ENCODE peak calls at places on chromosomes 2 and 18, in four cellular contexts. D, U, K and Y are unnamed samples.
A peak's percentile ranks its signal among the peaks of the same experiment; 100 is the strongest.

GRCh38 chr2:178243961-178244360 is 49.6 kb downstream of the OSBPL6 start:
- DNase-seq in U (no peak), D (no peak), K (no peak), Y (no peak)

GRCh38 chr2:238633426-238634328 is 206.9 kb downstream of the ASB1 start:
- DNase-seq in K (no peak), D (no peak), U (no peak), Y (no peak)

GRCh38 chr18:77129150-77129551 is 3.4 kb downstream of the MBP start:
- DNase-seq in K (no peak), U (no peak), D (no peak), Y (peak; percentile 65)

GRCh38 chr2:178109813-178110212 is 2.4 kb upstream of the RBM45 start:
- DNase-seq in K (no peak), D (peak; percentile 70), U (no peak), Y (no peak)

GRCh38 chr2:232219496-232219870 is 159.1 kb upstream of the ALPP start:
- DNase-seq in U (no peak), K (no peak), D (peak; percentile 76), Y (no peak)

GRCh38 chr2:231343988-231344387 is 51.5 kb upstream of the B3GNT7 start:
- DNase-seq in D (no peak), U (no peak), K (no peak), Y (no peak)

GRCh38 chr18:10530852-10531251 is 5.0 kb downstream of the NAPG start:
- DNase-seq in U (no peak), K (no peak), D (no peak), Y (no peak)

GRCh38 chr2:204890680-204891079 is 345.4 kb downstream of the PARD3B start:
- DNase-seq in D (no peak), K (no peak), U (no peak), Y (no peak)

GRCh38 chr2:36663851-36664715 is 32.4 kb upstream of the VIT start:
- DNase-seq in U (peak; percentile 21), D (peak; percentile 58), K (no peak), Y (peak; percentile 27)

GRCh38 chr2:210534879-210535278 is 21.5 kb upstream of the CPS1 start:
- DNase-seq in K (no peak), D (no peak), U (no peak), Y (no peak)

GRCh38 chr2:45458909-45459563 is 152.0 kb downstream of the SRBD1 start:
- DNase-seq in U (peak; percentile 22), K (no peak), D (peak; percentile 36), Y (peak; percentile 13)

GRCh38 chr2:15205562-15205961 is 355.6 kb downstream of the NBAS start:
- DNase-seq in D (no peak), K (no peak), U (no peak), Y (no peak)

GRCh38 chr18:48308755-48309154 is 100.4 kb downstream of the ZBTB7C start:
- DNase-seq in K (no peak), D (no peak), U (no peak), Y (no peak)

GRCh38 chr2:32061973-32062861 is 1.1 kb upstream of the SPAST start:
- DNase-seq in D (no peak), U (peak; percentile 74), K (no peak), Y (peak; percentile 41)

GRCh38 chr2:47070920-47071824 is 83.9 kb downstream of the STPG4 start:
- DNase-seq in U (peak; percentile 85), K (no peak), D (peak; percentile 15), Y (peak; percentile 72)

GRCh38 chr2:175766880-175767279 is 235.2 kb downstream of the LNPK start:
- DNase-seq in K (no peak), D (no peak), U (no peak), Y (no peak)

GRCh38 chr2:10977003-10977402 is 65.3 kb downstream of the KCNF1 start:
- DNase-seq in U (no peak), K (no peak), D (no peak), Y (no peak)

GRCh38 chr2:170973225-170973491 is 44.1 kb downstream of the GORASP2 start:
- DNase-seq in U (no peak), D (no peak), K (no peak), Y (no peak)

GRCh38 chr2:64780041-64780440 is 126.3 kb upstream of the SERTAD2 start:
- DNase-seq in D (no peak), K (no peak), U (no peak), Y (no peak)

GRCh38 chr2:145253492-145253891 is 733.6 kb upstream of the ZEB2 start:
- DNase-seq in U (no peak), D (no peak), K (no peak), Y (no peak)

GRCh38 chr18:23718243-23718720 is 29.0 kb downstream of the LAMA3 start:
- DNase-seq in K (no peak), D (no peak), U (no peak), Y (no peak)

GRCh38 chr2:236376566-236377244 is 112.5 kb upstream of the ASB18 start:
- DNase-seq in K (no peak), U (no peak), D (no peak), Y (no peak)

GRCh38 chr2:74017181-74017580 is 32.5 kb downstream of the TET3 start:
- DNase-seq in D (no peak), K (no peak), U (no peak), Y (no peak)

GRCh38 chr2:176490061-176490861 is 221.0 kb downstream of the MTX2 start:
- DNase-seq in U (peak; percentile 44), D (no peak), K (no peak), Y (peak; percentile 54)

DNA sequence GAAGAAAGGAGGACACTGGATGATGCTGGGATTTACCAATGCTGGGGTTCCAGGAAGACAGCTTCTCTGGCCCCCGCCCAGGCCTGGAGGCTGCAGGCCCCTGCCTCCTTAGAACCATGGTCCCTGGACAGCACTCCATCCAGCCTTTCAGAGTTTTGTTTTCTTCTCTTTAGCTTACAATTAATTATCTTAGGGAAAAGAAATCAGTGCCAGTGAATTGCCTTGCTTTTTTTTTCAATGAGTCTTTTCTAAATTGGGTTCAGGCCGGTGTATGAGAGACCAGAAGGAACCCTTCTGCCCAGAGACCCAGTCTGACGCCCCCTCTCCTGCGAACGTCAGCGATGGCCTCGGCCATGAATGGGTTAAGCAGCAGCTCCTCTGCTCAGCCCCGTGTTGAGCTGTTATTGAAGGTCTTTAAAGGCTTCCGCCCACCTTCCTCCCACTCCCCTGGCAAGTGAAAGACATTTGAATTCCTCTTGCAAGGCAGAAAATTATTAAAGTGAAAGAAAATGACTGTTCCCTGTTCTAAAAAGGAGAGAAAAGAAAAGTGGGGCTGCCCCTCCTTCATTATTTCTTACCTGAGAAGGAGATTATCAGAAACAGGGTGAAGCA is 65.7 kb upstream of the CHMP1B start:
- DNase-seq in U (no peak), D (no peak), K (no peak), Y (no peak)
- H3K4me3 ChIP-seq in U (no peak overlapping the region), D (no peak overlapping the region), K (no peak overlapping the region), Y (no peak overlapping the region)

GRCh38 chr2:19897623-19898245 is 4.0 kb downstream of the TTC32 start:
- DNase-seq in U (no peak), K (no peak), D (no peak), Y (no peak)

GRCh38 chr2:19895535-19895934 is 6.2 kb downstream of the TTC32 start:
- DNase-seq in K (no peak), U (no peak), D (no peak), Y (no peak)

GRCh38 chr2:19894135-19894792 is 7.5 kb downstream of the TTC32 start:
- DNase-seq in D (no peak), K (no peak), U (no peak), Y (no peak)

GRCh38 chr2:19890104-19890503 is 11.7 kb downstream of the TTC32 start:
- DNase-seq in U (no peak), K (no peak), D (no peak), Y (no peak)

DNA sequence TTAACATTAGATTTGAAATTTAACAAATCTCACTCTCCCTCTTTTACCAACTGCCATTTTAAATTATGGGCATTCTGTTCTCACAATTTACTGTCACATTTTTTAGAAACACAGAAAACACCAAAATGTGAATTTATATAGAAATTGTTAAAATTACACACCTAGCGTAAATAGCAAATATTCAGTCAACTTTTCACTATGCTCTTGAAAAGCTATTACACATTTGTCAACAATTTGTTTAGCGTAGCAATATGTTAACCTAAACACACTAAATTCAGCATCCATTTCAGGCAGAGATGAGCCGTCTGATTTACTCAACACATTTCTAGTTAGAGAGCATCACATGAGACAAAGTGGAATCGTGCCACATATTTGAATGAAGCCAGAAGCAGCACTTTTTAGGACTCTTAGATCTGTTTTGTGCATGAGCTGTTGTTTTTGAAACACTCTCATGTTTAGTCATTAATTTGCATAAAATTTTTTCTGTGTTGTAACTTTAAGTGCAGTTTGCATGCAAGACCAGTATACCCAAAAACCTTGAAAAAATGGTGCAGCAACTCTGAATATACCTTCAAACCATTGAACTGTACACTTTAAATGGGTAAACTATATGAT is 8.2 kb downstream of the TTC32 start:
- DNase-seq in K (no peak), U (no peak), D (no peak), Y (no peak)
- H3K27ac ChIP-seq in K (no peak overlapping the region), U (no peak overlapping the region), D (no peak overlapping the region), Y (no peak overlapping the region)

GRCh38 chr2:234953116-234954031 is 1.6 kb downstream of the SH3BP4 start:
- DNase-seq in U (no peak), D (no peak), K (no peak), Y (no peak)
- H3K4me3 ChIP-seq in U (peak overlapping the region; percentile 83), D (no peak overlapping the region), K (no peak overlapping the region), Y (peak overlapping the region; percentile 60)

DNA sequence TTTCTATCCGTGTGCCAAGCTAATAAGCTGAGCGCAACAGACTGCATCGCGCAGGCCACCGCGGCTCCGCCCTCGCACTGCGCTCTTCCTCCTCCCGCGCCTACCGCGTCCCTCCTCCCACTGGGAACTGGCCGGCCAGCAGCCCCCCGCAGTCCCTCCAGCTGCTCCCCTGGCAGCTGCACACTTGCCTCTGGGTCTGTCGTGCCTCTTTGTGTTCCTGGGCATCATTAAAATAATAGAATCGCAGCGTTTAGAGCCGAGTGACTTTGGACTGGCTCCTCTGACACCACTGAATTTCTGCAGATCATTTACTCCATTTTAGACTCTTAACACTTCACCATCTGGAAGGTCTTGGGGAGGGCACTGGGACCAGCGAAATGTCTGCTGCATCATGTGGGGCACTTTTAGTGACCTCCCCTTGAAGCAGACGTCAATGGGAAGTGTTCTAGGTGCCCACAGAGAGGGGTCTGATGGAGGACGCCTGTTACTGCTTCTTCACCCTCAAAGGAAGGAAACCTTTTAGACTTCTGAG is 20.9 kb upstream of the NAB1 start:
- DNase-seq in D (no peak), K (no peak), U (peak; percentile 59), Y (no peak)
- H3K27ac ChIP-seq in D (no peak overlapping the region), K (no peak overlapping the region), U (peak overlapping the region; percentile 76), Y (peak overlapping the region; percentile 82)